ENCODE peak calls at places on chromosomes 7 and 10, in five cellular contexts. W is GM12878, U is HepG2, O is NT2/D1, H is H1. J is an unnamed sample.

GRCh38 chr7:75650062-75650461 is 88.7 kb downstream of the HIP1 start:
- DNase-seq in H (peak), U (no peak), W (no peak), O (no peak), J (no peak)

GRCh38 chr10:20247858-20248257 is 431.6 kb downstream of the PLXDC2 start:
- DNase-seq in H (no peak), U (no peak), W (no peak), O (no peak), J (no peak)

GRCh38 chr7:143408686-143409551 is at the start of gene EPHA1:
- DNase-seq in H (peak), O (peak), W (no peak), U (no peak), J (peak)

GRCh38 chr7:151761256-151761655 is 115.7 kb downstream of the PRKAG2 start:
- DNase-seq in O (no peak), U (no peak), W (no peak), H (no peak), J (no peak)

GRCh38 chr10:87761892-87762291 is 56.1 kb downstream of the ATAD1 start:
- DNase-seq in U (peak), H (no peak), O (no peak), W (no peak), J (no peak)

GRCh38 chr7:28684729-28685211 is 272.5 kb downstream of the CREB5 start:
- DNase-seq in U (no peak), W (no peak), O (no peak), H (no peak), J (no peak)

GRCh38 chr7:96276019-96276418 is 45.9 kb downstream of the SLC25A13 start:
- DNase-seq in W (no peak), U (peak), O (no peak), H (no peak), J (no peak)

GRCh38 chr10:86958109-86958830 is at the start of gene SNCG:
- DNase-seq in O (no peak), W (no peak), H (peak), U (no peak), J (peak)

GRCh38 chr10:77118603-77119282 is 518.9 kb downstream of the KCNMA1 start:
- DNase-seq in H (no peak), O (no peak), U (no peak), W (no peak), J (no peak)

GRCh38 chr10:112244197-112244596 is 39.0 kb upstream of the TECTB start:
- DNase-seq in H (no peak), W (no peak), U (no peak), O (no peak), J (no peak)

DNA sequence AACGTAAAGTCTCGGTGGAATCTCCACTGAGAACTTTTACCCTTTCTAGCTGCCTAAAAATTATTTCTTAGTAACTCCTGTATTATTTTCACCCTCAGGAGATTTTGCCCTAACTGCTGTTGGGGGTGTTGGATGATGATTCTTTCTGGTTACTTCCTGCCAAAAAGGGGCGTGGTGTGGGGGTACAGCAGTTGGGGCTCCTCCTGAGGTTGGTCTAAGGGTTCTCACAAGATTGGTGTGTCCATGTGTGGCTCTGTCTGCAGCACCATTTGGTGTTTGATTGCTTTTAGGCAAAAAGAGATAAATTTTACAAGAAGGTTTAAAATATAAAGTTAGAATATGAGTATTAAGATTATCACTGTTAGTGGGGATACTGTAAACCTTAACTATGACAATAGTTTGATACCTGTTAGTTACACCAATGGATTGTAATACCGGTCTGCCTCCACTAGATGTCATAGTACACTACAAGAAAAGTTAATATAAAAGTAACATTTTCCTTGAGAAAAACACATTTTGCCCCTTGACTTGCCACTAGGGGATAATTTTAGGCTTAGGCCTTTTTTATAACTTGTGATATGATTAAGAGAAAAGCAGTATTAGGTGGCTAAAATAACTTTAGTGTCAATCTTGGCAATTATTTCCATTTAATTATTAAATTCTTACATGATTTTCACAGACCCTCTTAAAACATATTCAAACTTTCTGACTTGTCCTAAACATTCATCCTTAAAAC is 928.7 kb downstream of the IPMK start:
- DNase-seq in O (peak), H (peak), U (peak), W (peak), J (peak)
- TF ChIP-seq SUZ12 in O (no peak), H (no peak), U (no peak), W (no peak), J (no peak)

GRCh38 chr7:162583-163297 is 29.6 kb upstream of the FAM20C start:
- DNase-seq in U (no peak), O (no peak), W (no peak), H (no peak), J (no peak)

GRCh38 chr7:164882-165660 is 27.3 kb upstream of the FAM20C start:
- DNase-seq in U (no peak), H (no peak), O (no peak), W (no peak), J (no peak)

GRCh38 chr7:165661-166369 is 26.6 kb upstream of the FAM20C start:
- DNase-seq in U (no peak), W (no peak), O (no peak), H (no peak), J (no peak)

GRCh38 chr7:163298-163695 is 29.1 kb upstream of the FAM20C start:
- DNase-seq in O (no peak), H (no peak), W (no peak), U (no peak), J (no peak)

DNA sequence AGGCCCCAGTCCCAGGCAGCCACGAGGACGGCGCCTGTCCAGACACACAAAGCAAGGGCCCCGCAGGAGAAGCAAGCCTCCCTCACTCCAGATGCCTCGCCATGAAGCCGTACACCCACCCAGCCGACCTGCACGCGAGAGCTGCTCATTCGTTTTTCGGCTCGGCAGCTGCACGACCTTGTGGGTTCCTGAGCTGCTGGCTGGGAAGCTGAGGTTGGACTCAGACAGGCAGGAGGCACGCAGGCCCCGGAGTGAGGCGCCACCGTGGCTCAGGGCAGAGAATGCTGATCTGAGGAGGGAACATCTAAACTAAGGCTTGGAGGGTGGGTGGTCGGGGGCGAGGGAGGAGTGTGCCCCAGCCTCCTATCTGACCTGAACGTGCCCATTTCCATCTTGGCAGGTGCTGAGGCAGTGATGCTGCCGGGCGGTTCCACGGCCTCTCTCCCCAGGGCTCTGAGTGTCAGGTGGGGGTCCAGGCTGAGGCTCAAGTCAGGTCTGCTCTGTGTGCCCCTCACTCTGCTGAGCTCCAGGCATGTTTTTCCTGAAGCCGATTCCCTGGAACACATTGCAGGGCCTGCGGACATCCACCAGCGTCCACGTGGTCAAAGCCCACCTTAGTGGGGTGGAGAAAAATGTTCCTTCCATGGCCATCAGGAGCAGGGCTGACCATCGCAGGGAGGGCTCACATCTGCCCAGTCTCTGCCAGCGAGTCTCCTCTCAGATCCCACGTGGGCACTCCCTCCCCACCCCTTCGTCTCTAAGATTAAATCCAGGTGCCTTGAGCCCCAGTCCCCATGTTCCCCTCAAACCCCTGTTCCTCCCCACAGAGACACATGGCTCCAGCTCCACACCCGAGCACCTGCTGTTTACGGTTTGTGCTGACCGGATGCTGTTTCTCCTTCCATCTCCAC is 28.1 kb upstream of the FAM20C start:
- DNase-seq in O (no peak), H (no peak), U (no peak), W (no peak), J (no peak)
- TF ChIP-seq SUZ12 in O (no peak), H (no peak), U (no peak), W (no peak), J (no peak)

DNA sequence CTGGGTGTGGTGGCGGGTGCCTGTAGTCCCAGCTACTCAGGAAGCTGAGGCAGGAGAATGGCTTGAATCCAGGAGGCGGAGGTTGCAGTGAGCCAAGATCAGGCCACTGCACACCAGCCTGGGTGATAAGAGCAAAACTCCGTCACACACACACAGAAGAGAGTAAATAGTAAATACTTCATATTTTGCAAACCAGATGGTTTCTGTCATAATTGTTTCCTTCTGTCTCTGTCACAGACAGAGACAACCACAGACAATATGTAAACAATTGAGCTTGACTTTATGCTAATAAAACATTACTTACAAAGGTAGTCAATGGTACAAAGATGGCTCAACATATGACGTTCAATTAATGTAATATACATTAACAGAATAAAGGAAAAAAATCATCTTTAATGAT is 83.7 kb downstream of the JMJD1C start:
- DNase-seq in W (no peak), U (no peak), O (no peak), H (no peak), J (no peak)
- TF ChIP-seq SUZ12 in W (no peak), U (no peak), O (no peak), H (no peak), J (no peak)

DNA sequence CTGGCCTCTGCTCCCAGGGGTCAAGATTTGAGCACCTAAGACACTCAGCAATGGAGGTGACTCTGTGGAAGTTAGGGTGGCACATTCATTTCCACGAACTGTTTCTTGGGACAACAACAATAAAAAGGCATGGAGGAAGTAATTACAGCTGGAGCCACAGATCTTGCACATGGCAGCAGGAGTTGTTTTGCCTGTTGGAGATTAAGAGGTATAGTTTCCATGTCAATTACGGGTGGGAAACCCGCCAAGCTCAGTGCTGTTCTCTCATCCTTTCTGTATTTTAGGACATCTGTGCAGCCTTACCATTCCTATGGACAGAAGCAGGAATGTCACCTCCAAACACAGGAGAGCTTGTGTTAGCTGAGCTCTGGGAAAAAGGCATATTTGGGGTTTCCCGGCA is 201.2 kb downstream of the SNX10 start:
- DNase-seq in U (no peak), W (no peak), O (no peak), H (no peak), J (no peak)
- TF ChIP-seq SUZ12 in U (no peak), W (no peak), O (no peak), H (no peak), J (no peak)

GRCh38 chr10:89669985-89670384 is 24.9 kb upstream of the PANK1 start:
- DNase-seq in H (no peak), W (no peak), U (peak), O (no peak), J (no peak)
- TF ChIP-seq SUZ12 in H (no peak), W (no peak), U (no peak), O (no peak), J (no peak)

GRCh38 chr10:23158370-23158769 is 33.7 kb upstream of the PTF1A start:
- DNase-seq in W (no peak), H (peak), U (peak), O (peak), J (peak)
- TF ChIP-seq SUZ12 in W (no peak), H (no peak), U (no peak), O (no peak), J (no peak)

DNA sequence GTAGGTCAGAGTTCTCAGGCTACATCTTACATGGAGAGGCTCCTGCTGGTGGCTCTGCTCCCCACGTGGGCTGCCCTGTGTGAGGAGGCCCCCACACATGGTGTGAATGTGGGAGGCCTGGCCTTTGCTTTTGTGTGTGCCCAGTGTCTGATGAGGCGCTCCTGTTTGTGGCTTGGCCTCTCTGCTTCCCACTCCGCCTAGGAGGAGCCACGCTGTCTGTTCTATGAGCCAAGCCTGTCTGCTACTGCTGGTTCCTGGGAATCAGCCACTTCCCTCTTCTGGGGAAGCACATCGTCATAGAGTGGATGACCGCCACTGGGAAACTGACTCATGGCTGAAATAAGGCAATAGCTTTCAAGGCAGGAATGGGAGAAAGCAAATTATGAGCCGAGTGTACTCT is 87.1 kb downstream of the CYP26A1 start:
- DNase-seq in H (no peak), O (no peak), W (no peak), U (no peak), J (no peak)
- TF ChIP-seq SUZ12 in H (no peak), O (no peak), W (no peak), U (no peak), J (no peak)

DNA sequence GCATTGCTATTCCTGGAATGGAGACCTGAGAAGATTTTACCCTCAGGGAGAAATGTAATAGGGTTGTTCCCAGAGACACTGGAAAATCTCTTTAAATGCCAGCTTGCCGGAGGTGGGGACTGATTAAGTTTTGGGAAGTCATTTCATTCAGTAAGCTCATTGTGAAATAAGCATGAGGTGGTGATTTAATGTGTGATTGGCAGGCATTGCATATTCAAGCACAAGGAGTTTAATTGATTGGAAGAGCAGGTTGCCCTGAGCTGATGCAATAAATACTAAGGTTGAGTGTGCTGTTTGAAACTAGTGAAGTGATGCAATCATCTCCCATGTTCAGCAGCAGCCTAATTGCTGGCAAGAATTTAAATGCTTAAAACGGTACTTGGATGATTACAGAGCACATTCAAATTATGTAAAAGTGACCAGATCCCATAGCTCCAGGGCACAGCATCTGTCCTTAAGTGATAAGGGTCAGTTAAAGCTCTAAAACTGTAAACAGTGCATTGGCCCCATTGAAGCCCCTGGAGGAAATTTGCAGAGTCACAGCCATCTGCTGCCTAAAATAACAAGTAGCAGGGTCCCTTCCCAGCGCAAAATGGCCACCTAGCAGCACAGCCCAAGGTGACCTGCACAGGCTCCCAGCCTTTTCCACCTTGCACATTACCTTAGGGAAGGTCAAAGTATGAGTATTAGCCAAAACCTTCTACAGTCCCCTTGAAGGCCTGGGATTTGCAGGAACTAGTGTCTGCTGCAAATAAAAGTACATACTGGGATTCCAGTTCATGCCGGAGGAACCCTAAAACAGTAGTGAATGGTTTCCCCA is 92.1 kb downstream of the CCDC71L start:
- DNase-seq in O (peak), U (no peak), W (no peak), H (no peak), J (peak)
- TF ChIP-seq SUZ12 in O (no peak), U (no peak), W (no peak), H (no peak), J (no peak)

DNA sequence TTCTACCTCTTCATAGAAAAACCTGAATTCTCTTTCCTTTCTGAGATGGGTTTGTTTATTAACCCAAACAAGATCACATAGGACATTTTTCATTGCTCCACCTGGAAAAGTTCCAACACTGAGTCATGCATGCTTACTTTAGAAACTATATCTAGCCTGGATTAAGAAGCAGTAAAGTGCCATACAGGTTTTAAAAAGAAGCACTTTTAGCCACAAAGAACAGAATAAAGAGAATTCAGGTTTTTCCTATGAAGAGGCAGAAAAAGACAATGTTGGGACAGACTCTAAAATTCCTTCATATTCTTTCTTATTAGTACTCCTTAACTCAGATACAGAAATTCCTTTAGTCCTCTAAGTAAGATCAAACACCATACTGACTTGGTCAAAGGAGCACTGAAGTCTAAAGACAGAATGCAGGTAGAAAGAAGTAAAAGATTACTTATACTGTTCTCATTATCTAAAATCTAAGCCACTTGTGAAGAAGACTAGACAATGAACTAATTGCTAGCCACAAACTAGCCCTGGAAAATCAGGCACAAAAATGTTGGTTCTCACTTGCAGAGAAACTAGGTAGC is 241.3 kb downstream of the ANK3 start:
- DNase-seq in O (no peak), U (no peak), H (no peak), W (no peak), J (no peak)
- TF ChIP-seq SUZ12 in O (no peak), U (no peak), H (no peak), W (no peak), J (no peak)

GRCh38 chr10:58436071-58436470 is 50.9 kb downstream of the TFAM start:
- DNase-seq in U (no peak), O (no peak), W (no peak), H (no peak), J (no peak)

GRCh38 chr10:58438986-58439385 is 53.8 kb downstream of the TFAM start:
- DNase-seq in O (no peak), H (no peak), W (no peak), U (no peak), J (no peak)

GRCh38 chr10:58440484-58440883 is 55.3 kb downstream of the TFAM start:
- DNase-seq in U (no peak), H (no peak), W (no peak), O (no peak), J (no peak)

GRCh38 chr10:58439632-58440364 is 54.6 kb downstream of the TFAM start:
- DNase-seq in U (no peak), H (no peak), O (no peak), W (no peak), J (no peak)

GRCh38 chr10:58438340-58438739 is 53.1 kb downstream of the TFAM start:
- DNase-seq in H (no peak), U (no peak), O (no peak), W (no peak), J (no peak)
- TF ChIP-seq SUZ12 in H (no peak), U (no peak), O (no peak), W (no peak), J (no peak)

J was measured in HEK293T.